ENCODE peak calls at places on chromosomes 5 and 9, in seven cellular contexts. One of them, this sample, is unnamed.

GRCh38 chr5:169545762-169546161 is 37.8 kb upstream of the SPDL1 start:
- DNase-seq in NK-92 treated with Interleukin-12 subunit alpha and Interleukin-12 subunit beta, amount 100 ng/mL, for 24 hours: no peak
- DNase-seq in neural crest cell: no peak
- DNase-seq in epithelial cell of esophagus: peak; percentile 74
- DNase-seq in fibroblast of pulmonary artery: no peak
- DNase-seq in 8988T: peak; percentile 11
- DNase-seq in frontal cortex: no peak
- DNase-seq in this sample: peak; percentile 8

GRCh38 chr5:370959-371810 is 49.7 kb downstream of the AHRR start:
- DNase-seq in NK-92 treated with Interleukin-12 subunit alpha and Interleukin-12 subunit beta, amount 100 ng/mL, for 24 hours: no peak
- DNase-seq in neural crest cell: no peak
- DNase-seq in epithelial cell of esophagus: no peak
- DNase-seq in fibroblast of pulmonary artery: no peak
- DNase-seq in 8988T: no peak
- DNase-seq in frontal cortex: no peak
- DNase-seq in this sample: no peak

GRCh38 chr5:179793470-179794139 is at the start of gene LTC4S:
- DNase-seq in NK-92 treated with Interleukin-12 subunit alpha and Interleukin-12 subunit beta, amount 100 ng/mL, for 24 hours: peak; percentile 17
- DNase-seq in neural crest cell: no peak
- DNase-seq in epithelial cell of esophagus: no peak
- DNase-seq in fibroblast of pulmonary artery: peak; percentile 80
- DNase-seq in 8988T: no peak
- DNase-seq in frontal cortex: no peak
- DNase-seq in this sample: no peak

GRCh38 chr9:121954477-121955175 is 138.5 kb downstream of the TTLL11 start:
- DNase-seq in NK-92 treated with Interleukin-12 subunit alpha and Interleukin-12 subunit beta, amount 100 ng/mL, for 24 hours: no peak
- DNase-seq in neural crest cell: no peak
- DNase-seq in epithelial cell of esophagus: no peak
- DNase-seq in fibroblast of pulmonary artery: peak; percentile 88
- DNase-seq in 8988T: no peak
- DNase-seq in frontal cortex: no peak
- DNase-seq in this sample: peak; percentile 82

GRCh38 chr9:90095682-90096081 is 490.9 kb downstream of the GADD45G start:
- DNase-seq in NK-92 treated with Interleukin-12 subunit alpha and Interleukin-12 subunit beta, amount 100 ng/mL, for 24 hours: no peak
- DNase-seq in neural crest cell: no peak
- DNase-seq in epithelial cell of esophagus: no peak
- DNase-seq in fibroblast of pulmonary artery: no peak
- DNase-seq in 8988T: no peak
- DNase-seq in frontal cortex: no peak
- DNase-seq in this sample: peak; percentile 55

GRCh38 chr5:107861565-107861964 is 190.8 kb upstream of the EFNA5 start:
- DNase-seq in NK-92 treated with Interleukin-12 subunit alpha and Interleukin-12 subunit beta, amount 100 ng/mL, for 24 hours: no peak
- DNase-seq in neural crest cell: no peak
- DNase-seq in epithelial cell of esophagus: no peak
- DNase-seq in fibroblast of pulmonary artery: no peak
- DNase-seq in 8988T: no peak
- DNase-seq in frontal cortex: no peak
- DNase-seq in this sample: no peak

GRCh38 chr9:6106576-6107339 is 91.3 kb upstream of the RANBP6 start:
- DNase-seq in NK-92 treated with Interleukin-12 subunit alpha and Interleukin-12 subunit beta, amount 100 ng/mL, for 24 hours: no peak
- DNase-seq in neural crest cell: no peak
- DNase-seq in epithelial cell of esophagus: peak; percentile 50
- DNase-seq in fibroblast of pulmonary artery: peak; percentile 65
- DNase-seq in 8988T: no peak
- DNase-seq in frontal cortex: peak; percentile 14
- DNase-seq in this sample: peak; percentile 40

GRCh38 chr5:137566780-137567179 is 67.7 kb upstream of the SPOCK1 start:
- DNase-seq in NK-92 treated with Interleukin-12 subunit alpha and Interleukin-12 subunit beta, amount 100 ng/mL, for 24 hours: no peak
- DNase-seq in neural crest cell: no peak
- DNase-seq in epithelial cell of esophagus: peak; percentile 17
- DNase-seq in fibroblast of pulmonary artery: no peak
- DNase-seq in 8988T: no peak
- DNase-seq in frontal cortex: no peak
- DNase-seq in this sample: no peak

GRCh38 chr9:21836437-21837161 is 34.2 kb downstream of the MTAP start:
- DNase-seq in NK-92 treated with Interleukin-12 subunit alpha and Interleukin-12 subunit beta, amount 100 ng/mL, for 24 hours: no peak
- DNase-seq in neural crest cell: no peak
- DNase-seq in epithelial cell of esophagus: peak; percentile 97
- DNase-seq in fibroblast of pulmonary artery: peak; percentile 97
- DNase-seq in 8988T: no peak
- DNase-seq in frontal cortex: no peak
- DNase-seq in this sample: peak; percentile 4

GRCh38 chr9:121685146-121685794 is 33.8 kb downstream of the DAB2IP start:
- DNase-seq in NK-92 treated with Interleukin-12 subunit alpha and Interleukin-12 subunit beta, amount 100 ng/mL, for 24 hours: no peak
- DNase-seq in neural crest cell: no peak
- DNase-seq in epithelial cell of esophagus: no peak
- DNase-seq in fibroblast of pulmonary artery: no peak
- DNase-seq in 8988T: no peak
- DNase-seq in frontal cortex: no peak
- DNase-seq in this sample: no peak

GRCh38 chr5:151060742-151061141 is 20.1 kb downstream of the TNIP1 start:
- DNase-seq in NK-92 treated with Interleukin-12 subunit alpha and Interleukin-12 subunit beta, amount 100 ng/mL, for 24 hours: no peak
- DNase-seq in neural crest cell: no peak
- DNase-seq in epithelial cell of esophagus: no peak
- DNase-seq in fibroblast of pulmonary artery: no peak
- DNase-seq in 8988T: no peak
- DNase-seq in frontal cortex: no peak
- DNase-seq in this sample: no peak

GRCh38 chr9:114884787-114885452 is 45.5 kb downstream of the TNFSF8 start:
- DNase-seq in NK-92 treated with Interleukin-12 subunit alpha and Interleukin-12 subunit beta, amount 100 ng/mL, for 24 hours: no peak
- DNase-seq in neural crest cell: no peak
- DNase-seq in epithelial cell of esophagus: peak; percentile 95
- DNase-seq in fibroblast of pulmonary artery: no peak
- DNase-seq in 8988T: no peak
- DNase-seq in frontal cortex: no peak
- DNase-seq in this sample: peak; percentile 17

GRCh38 chr5:110726249-110727024 is at the start of gene TMEM232:
- DNase-seq in NK-92 treated with Interleukin-12 subunit alpha and Interleukin-12 subunit beta, amount 100 ng/mL, for 24 hours: no peak
- DNase-seq in neural crest cell: peak; percentile 49
- DNase-seq in epithelial cell of esophagus: peak; percentile 94
- DNase-seq in fibroblast of pulmonary artery: peak; percentile 83
- DNase-seq in 8988T: peak; percentile 14
- DNase-seq in frontal cortex: peak; percentile 19
- DNase-seq in this sample: peak; percentile 89

GRCh38 chr5:45454114-45454513 is 242.1 kb downstream of the HCN1 start:
- DNase-seq in NK-92 treated with Interleukin-12 subunit alpha and Interleukin-12 subunit beta, amount 100 ng/mL, for 24 hours: no peak
- DNase-seq in neural crest cell: no peak
- DNase-seq in epithelial cell of esophagus: peak; percentile 17
- DNase-seq in fibroblast of pulmonary artery: peak; percentile 18
- DNase-seq in 8988T: no peak
- DNase-seq in frontal cortex: no peak
- DNase-seq in this sample: peak; percentile 43

GRCh38 chr9:34783951-34784487 is 74.1 kb upstream of the CCL21 start:
- DNase-seq in NK-92 treated with Interleukin-12 subunit alpha and Interleukin-12 subunit beta, amount 100 ng/mL, for 24 hours: no peak
- DNase-seq in neural crest cell: no peak
- DNase-seq in epithelial cell of esophagus: no peak
- DNase-seq in fibroblast of pulmonary artery: no peak
- DNase-seq in 8988T: no peak
- DNase-seq in frontal cortex: no peak
- DNase-seq in this sample: no peak

GRCh38 chr5:141476132-141476909 is 555 bp downstream of the PCDHGC3 start:
- DNase-seq in NK-92 treated with Interleukin-12 subunit alpha and Interleukin-12 subunit beta, amount 100 ng/mL, for 24 hours: no peak
- DNase-seq in neural crest cell: peak; percentile 41
- DNase-seq in epithelial cell of esophagus: peak; percentile 71
- DNase-seq in fibroblast of pulmonary artery: peak; percentile 82
- DNase-seq in 8988T: no peak
- DNase-seq in frontal cortex: no peak
- DNase-seq in this sample: no peak

GRCh38 chr5:57692582-57693487 is 210.2 kb upstream of the ACTBL2 start:
- DNase-seq in NK-92 treated with Interleukin-12 subunit alpha and Interleukin-12 subunit beta, amount 100 ng/mL, for 24 hours: no peak
- DNase-seq in neural crest cell: peak; percentile 32
- DNase-seq in epithelial cell of esophagus: peak; percentile 91
- DNase-seq in fibroblast of pulmonary artery: peak; percentile 91
- DNase-seq in 8988T: peak; percentile 21
- DNase-seq in frontal cortex: no peak
- DNase-seq in this sample: peak; percentile 92

GRCh38 chr5:79255786-79256557 is 20.0 kb downstream of the JMY start:
- DNase-seq in NK-92 treated with Interleukin-12 subunit alpha and Interleukin-12 subunit beta, amount 100 ng/mL, for 24 hours: peak; percentile 3
- DNase-seq in neural crest cell: peak; percentile 43
- DNase-seq in epithelial cell of esophagus: peak; percentile 59
- DNase-seq in fibroblast of pulmonary artery: peak; percentile 47
- DNase-seq in 8988T: no peak
- DNase-seq in frontal cortex: no peak
- DNase-seq in this sample: peak; percentile 32

GRCh38 chr5:126274819-126275218 is 148.4 kb upstream of the GRAMD2B start:
- DNase-seq in NK-92 treated with Interleukin-12 subunit alpha and Interleukin-12 subunit beta, amount 100 ng/mL, for 24 hours: no peak
- DNase-seq in neural crest cell: no peak
- DNase-seq in epithelial cell of esophagus: no peak
- DNase-seq in fibroblast of pulmonary artery: no peak
- DNase-seq in 8988T: no peak
- DNase-seq in frontal cortex: no peak
- DNase-seq in this sample: no peak

GRCh38 chr9:94802795-94803194 is 76.3 kb downstream of the AOPEP start:
- DNase-seq in NK-92 treated with Interleukin-12 subunit alpha and Interleukin-12 subunit beta, amount 100 ng/mL, for 24 hours: peak; percentile 3
- DNase-seq in neural crest cell: no peak
- DNase-seq in epithelial cell of esophagus: peak; percentile 59
- DNase-seq in fibroblast of pulmonary artery: no peak
- DNase-seq in 8988T: no peak
- DNase-seq in frontal cortex: no peak
- DNase-seq in this sample: peak; percentile 87

GRCh38 chr5:50595199-50595598 is 71.2 kb upstream of the PARP8 start:
- DNase-seq in NK-92 treated with Interleukin-12 subunit alpha and Interleukin-12 subunit beta, amount 100 ng/mL, for 24 hours: no peak
- DNase-seq in neural crest cell: no peak
- DNase-seq in epithelial cell of esophagus: peak; percentile 84
- DNase-seq in fibroblast of pulmonary artery: peak; percentile 45
- DNase-seq in 8988T: no peak
- DNase-seq in frontal cortex: no peak
- DNase-seq in this sample: no peak

GRCh38 chr9:37618817-37619216 is 26.4 kb upstream of the TOMM5 start:
- DNase-seq in NK-92 treated with Interleukin-12 subunit alpha and Interleukin-12 subunit beta, amount 100 ng/mL, for 24 hours: no peak
- DNase-seq in neural crest cell: no peak
- DNase-seq in epithelial cell of esophagus: peak; percentile 68
- DNase-seq in fibroblast of pulmonary artery: peak; percentile 23
- DNase-seq in 8988T: no peak
- DNase-seq in frontal cortex: no peak
- DNase-seq in this sample: no peak

GRCh38 chr5:127561254-127561653 is 43.8 kb downstream of the PRRC1 start:
- DNase-seq in NK-92 treated with Interleukin-12 subunit alpha and Interleukin-12 subunit beta, amount 100 ng/mL, for 24 hours: no peak
- DNase-seq in neural crest cell: no peak
- DNase-seq in epithelial cell of esophagus: peak; percentile 58
- DNase-seq in fibroblast of pulmonary artery: peak; percentile 45
- DNase-seq in 8988T: no peak
- DNase-seq in frontal cortex: no peak
- DNase-seq in this sample: no peak